ENCODE peak calls at places on chromosome 1, in five cellular contexts. L is iPS-NIHi11; G is activated naive CD4-positive, alpha-beta T cell; P is BJ; Y is mesothelial cell of epicardium. U is an unnamed sample.

GRCh38 chr1:208198271-208198670 is 45.9 kb downstream of the PLXNA2 start:
- DNase-seq in Y (no peak), L (no peak), G (no peak), P (no peak), U (no peak)

GRCh38 chr1:7267493-7267892 is 482.2 kb downstream of the CAMTA1 start:
- DNase-seq in P (no peak), G (no peak), Y (peak; percentile 31), L (no peak), U (peak; percentile 54)

GRCh38 chr1:204089044-204089751 is 16.3 kb downstream of the SOX13 start:
- DNase-seq in P (no peak), G (no peak), L (no peak), Y (peak; percentile 57), U (no peak)

GRCh38 chr1:222418654-222419053 is 129.2 kb downstream of the HHIPL2 start:
- DNase-seq in P (no peak), Y (no peak), G (no peak), L (no peak), U (no peak)

GRCh38 chr1:25583519-25584370 is 32.8 kb upstream of the MAN1C1 start:
- DNase-seq in P (no peak), G (no peak), Y (no peak), L (no peak), U (no peak)

GRCh38 chr1:41902125-41902524 is 16.6 kb downstream of the HIVEP3 start:
- DNase-seq in P (no peak), Y (no peak), G (no peak), L (no peak), U (peak; percentile 72)

GRCh38 chr1:44168520-44169098 is 27.2 kb upstream of the KLF18 start:
- DNase-seq in P (no peak), Y (no peak), L (peak; percentile 30), G (no peak), U (no peak)

GRCh38 chr1:177959793-177960515 is 9.9 kb downstream of the SEC16B start:
- DNase-seq in P (no peak), Y (no peak), G (no peak), L (no peak), U (no peak)

GRCh38 chr1:204380293-204380831 is 20.6 kb upstream of the PLEKHA6 start:
- DNase-seq in Y (no peak), P (no peak), L (no peak), G (no peak), U (no peak)

GRCh38 chr1:86913399-86913895 is 479 bp downstream of the SELENOF start:
- DNase-seq in G (peak; percentile 13), Y (no peak), L (no peak), P (no peak), U (no peak)

GRCh38 chr1:39737546-39738169 is 1.0 kb upstream of the PPIE start:
- DNase-seq in P (no peak), L (no peak), G (no peak), Y (no peak), U (no peak)

U was measured in kidney epithelial cell.